ENCODE peak calls at places on chromosomes 12 and 14, in four cellular contexts. A is tibial artery, X is GM12865, T is PC-3. F is an unnamed sample.

GRCh38 chr12:74541074-74541473 is 3.4 kb downstream of the ATXN7L3B start:
- DNase-seq in A (no peak), X (no peak), T (no peak), F (no peak)

GRCh38 chr14:35268946-35269345 is 23.2 kb upstream of the PSMA6 start:
- DNase-seq in A (no peak), X (no peak), T (no peak), F (no peak)

GRCh38 chr12:11600199-11600598 is 49.3 kb upstream of the ETV6 start:
- DNase-seq in A (no peak), X (no peak), T (no peak), F (no peak)

GRCh38 chr14:101066826-101067508 is 163.4 kb upstream of the RTL1 start:
- DNase-seq in A (peak; percentile 57), X (no peak), T (no peak), F (no peak)

GRCh38 chr14:101069666-101070362 is 166.3 kb upstream of the RTL1 start:
- DNase-seq in A (peak; percentile 43), X (no peak), T (no peak), F (no peak)

GRCh38 chr14:23076785-23077408 is 18.0 kb downstream of the ACIN1 start:
- DNase-seq in A (no peak), X (no peak), T (peak; percentile 62), F (no peak)

GRCh38 chr14:54901380-54902142 is 1.1 kb downstream of the GCH1 start:
- DNase-seq in A (no peak), X (peak; percentile 14), T (peak; percentile 58), F (no peak)

GRCh38 chr12:13114251-13115052 is 11.0 kb upstream of the GSG1 start:
- DNase-seq in A (no peak), X (no peak), T (no peak), F (no peak)

GRCh38 chr14:30779210-30779609 is 95.1 kb upstream of the COCH start:
- DNase-seq in A (no peak), X (peak; percentile 40), T (peak; percentile 89), F (no peak)

GRCh38 chr14:36647827-36648753 is 13.6 kb upstream of the PAX9 start:
- DNase-seq in A (peak; percentile 67), X (no peak), T (peak; percentile 73), F (peak; percentile 54)

GRCh38 chr12:67920432-67920831 is 68.8 kb upstream of the IFNG-AS1 start:
- DNase-seq in A (no peak), X (no peak), T (peak; percentile 80), F (no peak)

GRCh38 chr14:71762575-71762974 is 169.7 kb upstream of the RGS6 start:
- DNase-seq in A (no peak), X (no peak), T (no peak), F (no peak)

GRCh38 chr14:69154779-69155178 is 1.9 kb upstream of the DCAF5 start:
- DNase-seq in A (no peak), X (peak; percentile 13), T (peak; percentile 70), F (peak; percentile 5)

GRCh38 chr12:43551971-43552559 is at the start of gene ADAMTS20:
- DNase-seq in A (no peak), X (no peak), T (no peak), F (peak; percentile 77)

GRCh38 chr12:25271486-25272098 is 20.9 kb upstream of the KRAS start:
- DNase-seq in A (no peak), X (peak; percentile 63), T (no peak), F (no peak)

GRCh38 chr12:115190191-115190590 is 506.2 kb upstream of the TBX3 start:
- DNase-seq in A (no peak), X (no peak), T (no peak), F (no peak)

GRCh38 chr12:2412305-2412643 is 359.5 kb downstream of the CACNA1C start:
- DNase-seq in A (peak; percentile 59), X (no peak), T (no peak), F (no peak)

GRCh38 chr12:48177985-48178384 is 5.5 kb upstream of the CCDC184 start:
- DNase-seq in A (no peak), X (no peak), T (no peak), F (no peak)

GRCh38 chr14:51513933-51514332 is 137.8 kb upstream of the FRMD6 start:
- DNase-seq in A (no peak), X (no peak), T (no peak), F (no peak)

GRCh38 chr12:121955258-121956040 is 37.1 kb downstream of the CFAP251 start:
- DNase-seq in A (no peak), X (peak; percentile 18), T (peak; percentile 67), F (no peak)

GRCh38 chr12:121953695-121954094 is 35.3 kb downstream of the CFAP251 start:
- DNase-seq in A (no peak), X (no peak), T (peak; percentile 47), F (no peak)

GRCh38 chr12:121958521-121959240 is 40.3 kb downstream of the CFAP251 start:
- DNase-seq in A (no peak), X (no peak), T (no peak), F (no peak)

GRCh38 chr12:121957831-121958515 is 39.6 kb downstream of the CFAP251 start:
- DNase-seq in A (no peak), X (no peak), T (no peak), F (no peak)

DNA sequence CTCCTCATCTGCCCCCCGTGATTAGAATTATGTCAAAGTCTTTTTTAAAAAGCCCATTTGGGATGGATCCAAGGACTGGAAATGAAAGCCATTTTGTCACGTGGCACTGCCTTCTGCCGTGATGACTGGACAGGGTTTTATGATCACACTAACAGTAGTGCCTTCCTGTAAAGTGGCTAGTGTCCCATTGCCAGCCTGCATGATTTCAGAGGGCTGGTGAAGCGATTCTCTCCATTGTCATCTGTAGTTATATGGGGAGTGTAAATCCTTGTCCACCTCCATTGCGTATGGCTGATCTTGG is 37.6 kb downstream of the CFAP251 start:
- DNase-seq in A (no peak), X (no peak), T (no peak), F (no peak)
- TF ChIP-seq CTCF in A (no peak), X (no peak), T (peak; percentile 10), F (no peak)

DNA sequence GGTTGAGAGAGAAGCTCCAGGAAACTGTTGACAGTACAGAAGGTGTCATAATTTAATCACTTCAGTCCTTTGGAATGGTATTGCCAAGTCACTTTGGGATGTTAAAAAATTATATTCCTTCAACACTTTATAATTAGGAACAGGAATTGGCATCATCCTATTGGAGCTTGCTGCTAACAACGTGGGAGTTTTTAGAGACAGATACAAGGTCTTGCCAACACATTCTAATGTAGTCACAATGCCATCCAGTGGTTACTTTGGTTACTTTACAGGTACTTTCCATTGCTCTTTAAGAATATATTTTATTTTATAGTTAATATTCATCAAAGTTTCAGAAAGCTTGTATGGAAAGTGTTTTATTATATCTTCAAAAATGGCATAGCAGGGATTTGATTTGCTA is 310.1 kb downstream of the SYT1 start:
- DNase-seq in A (no peak), X (peak; percentile 35), T (peak; percentile 70), F (no peak)
- TF ChIP-seq CTCF in A (no peak), X (peak; percentile 24), T (peak; percentile 62), F (peak; percentile 64)

DNA sequence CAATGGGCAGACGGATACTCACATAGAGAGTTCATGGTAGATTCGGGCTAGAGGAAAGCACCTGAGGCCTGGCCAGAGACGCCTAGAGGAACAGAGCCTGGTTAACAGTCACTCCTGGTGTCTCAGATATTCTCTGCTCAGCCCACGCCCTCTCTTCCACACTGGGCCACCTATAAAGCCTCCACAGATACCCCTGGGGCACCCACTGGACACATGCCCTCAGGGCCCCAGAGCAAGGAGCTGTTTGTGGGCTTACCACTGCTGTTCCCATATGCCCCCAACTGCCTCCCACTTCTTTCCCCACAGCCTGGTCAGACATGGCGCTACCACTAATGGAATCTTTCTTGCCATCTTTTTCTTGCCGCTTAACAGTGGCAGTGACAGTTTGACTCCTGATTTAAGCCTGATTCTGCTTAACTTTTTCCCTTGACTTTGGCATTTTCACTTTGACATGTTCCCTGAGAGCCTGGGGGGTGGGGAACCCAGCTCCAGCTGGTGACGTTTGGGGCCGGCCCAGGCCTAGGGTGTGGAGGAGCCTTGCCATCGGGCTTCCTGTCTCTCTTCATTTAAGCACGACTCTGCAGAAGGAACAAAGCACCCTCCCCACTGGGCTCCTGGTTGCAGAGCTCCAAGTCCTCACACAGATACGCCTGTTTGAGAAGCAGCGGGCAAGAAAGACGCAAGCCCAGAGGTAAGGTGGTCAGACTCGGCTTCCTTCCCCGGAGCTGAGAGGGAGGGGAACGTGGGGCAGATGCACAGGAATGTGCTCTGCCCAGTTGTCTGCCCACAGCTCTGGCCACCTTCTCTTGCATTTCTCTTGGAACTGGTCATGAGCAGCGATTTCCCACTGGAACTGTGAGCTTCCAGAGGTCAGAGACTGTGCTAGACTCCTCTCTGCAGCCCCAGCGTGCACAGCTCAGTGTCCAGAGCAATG is at the start of gene CD4:
- DNase-seq in A (peak; percentile 78), X (no peak), T (no peak), F (no peak)
- TF ChIP-seq CTCF in A (no peak), X (no peak), T (no peak), F (no peak)

GRCh38 chr12:109811624-109811995 is 21.6 kb downstream of the TRPV4 start:
- DNase-seq in A (no peak), X (no peak), T (no peak), F (no peak)
- TF ChIP-seq CTCF in A (no peak), X (no peak), T (peak; percentile 44), F (peak; percentile 36)

GRCh38 chr14:104341532-104342434 is 203.4 kb downstream of the KIF26A start:
- DNase-seq in A (no peak), X (peak; percentile 45), T (peak; percentile 79), F (peak; percentile 71)
- TF ChIP-seq CTCF in A (no peak), X (peak; percentile 27), T (peak; percentile 71), F (peak; percentile 69)

GRCh38 chr14:91078095-91078737 is 17.8 kb upstream of the RPS6KA5 start:
- DNase-seq in A (no peak), X (peak; percentile 85), T (no peak), F (no peak)
- TF ChIP-seq CTCF in A (no peak), X (no peak), T (no peak), F (no peak)

GRCh38 chr14:104399432-104400155 is 180.0 kb upstream of the C14orf180 start:
- DNase-seq in A (no peak), X (no peak), T (no peak), F (no peak)
- TF ChIP-seq CTCF in A (no peak), X (no peak), T (no peak), F (no peak)

GRCh38 chr12:53465679-53466078 is 13.8 kb downstream of the PCBP2 start:
- DNase-seq in A (no peak), X (no peak), T (no peak), F (no peak)
- TF ChIP-seq CTCF in A (no peak), X (no peak), T (no peak), F (peak; percentile 16)

GRCh38 chr12:72330291-72330690 is 58.1 kb downstream of the TRHDE start:
- DNase-seq in A (no peak), X (no peak), T (no peak), F (no peak)
- TF ChIP-seq CTCF in A (no peak), X (no peak), T (no peak), F (no peak)

GRCh38 chr14:42374332-42374731 is 767.7 kb downstream of the LRFN5 start:
- DNase-seq in A (no peak), X (no peak), T (peak; percentile 41), F (no peak)

GRCh38 chr14:42378880-42379279 is 772.2 kb downstream of the LRFN5 start:
- DNase-seq in A (no peak), X (no peak), T (peak; percentile 6), F (no peak)

DNA sequence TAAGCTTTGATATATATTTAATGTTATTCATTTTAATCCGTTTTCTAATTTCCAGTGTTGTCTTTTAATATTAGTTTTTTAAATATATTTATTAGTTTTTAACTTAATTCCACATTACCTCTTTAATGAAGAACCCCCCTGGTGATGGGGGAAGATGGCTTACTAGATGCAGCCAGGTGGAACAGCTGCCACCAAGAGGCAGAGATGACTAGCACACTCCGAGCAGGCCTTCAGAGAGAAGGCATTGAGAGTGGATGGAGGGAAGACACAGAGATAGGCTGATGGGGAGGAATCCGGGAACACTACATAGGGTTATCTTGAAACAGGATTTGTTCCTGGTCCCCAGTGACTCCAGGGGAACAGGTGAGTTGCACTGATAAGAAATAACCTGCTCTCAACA is 771.6 kb downstream of the LRFN5 start:
- DNase-seq in A (no peak), X (no peak), T (no peak), F (no peak)
- TF ChIP-seq CTCF in A (no peak), X (no peak), T (peak; percentile 8), F (no peak)

F was measured in neural crest cell.